ENCODE peak calls at places on chromosomes 16 and 17, in eight cellular contexts. B is GM12878, T is GM23248, E is neural progenitor cell, R is K562, S is GM23338, G is endothelial cell of umbilical vein, Z is keratinocyte. J is an unnamed sample.

GRCh38 chr16:81436381-81436780 is 8.2 kb upstream of the CMIP start:
- DNase-seq in B (no peak), T (peak), E (no peak), R (no peak), S (no peak), G (no peak), Z (no peak), J (no peak)

GRCh38 chr16:65278874-65279273 is 157.0 kb upstream of the CDH11 start:
- DNase-seq in B (no peak), T (no peak), E (no peak), R (no peak), S (no peak), G (no peak), Z (no peak), J (no peak)

GRCh38 chr17:80822021-80822699 is 169.5 kb upstream of the CHMP6 start:
- DNase-seq in B (no peak), T (no peak), E (no peak), R (no peak), S (no peak), G (no peak), Z (no peak), J (no peak)

GRCh38 chr17:7885357-7886226 is 3.0 kb upstream of the CHD3 start:
- DNase-seq in B (no peak), T (peak), E (peak), R (peak), S (peak), G (peak), Z (no peak), J (peak)

GRCh38 chr17:40980594-40980993 is 3.5 kb downstream of the KRT40 start:
- DNase-seq in B (no peak), T (no peak), E (no peak), R (no peak), S (no peak), G (no peak), Z (no peak), J (no peak)

GRCh38 chr17:78324391-78325075 is 35.3 kb downstream of the SOCS3 start:
- DNase-seq in B (no peak), T (peak), E (peak), R (no peak), S (peak), G (peak), Z (no peak), J (peak)

GRCh38 chr16:49484454-49484853 is 110.8 kb downstream of the C16orf78 start:
- DNase-seq in B (no peak), T (peak), E (peak), R (peak), S (peak), G (no peak), Z (no peak), J (peak)

GRCh38 chr17:4998027-4998665 is 396 bp downstream of the KIF1C start:
- DNase-seq in B (no peak), T (no peak), E (peak), R (no peak), S (peak), G (peak), Z (no peak), J (no peak)

GRCh38 chr17:57215317-57215716 is 41.0 kb upstream of the MSI2 start:
- DNase-seq in B (no peak), T (no peak), E (no peak), R (peak), S (no peak), G (peak), Z (no peak), J (no peak)

GRCh38 chr16:4593069-4593468 is 21.6 kb downstream of the UBALD1 start:
- DNase-seq in B (no peak), T (no peak), E (peak), R (no peak), S (peak), G (no peak), Z (no peak), J (no peak)

GRCh38 chr16:73433493-73434307 is 385.8 kb upstream of the ZFHX3 start:
- DNase-seq in B (no peak), T (no peak), E (peak), R (no peak), S (peak), G (no peak), Z (no peak), J (no peak)

GRCh38 chr17:42363767-42364585 is 24.3 kb downstream of the STAT3 start:
- DNase-seq in B (no peak), T (peak), E (no peak), R (no peak), S (no peak), G (peak), Z (no peak), J (no peak)

GRCh38 chr17:72403713-72404209 is 282.9 kb downstream of the SOX9 start:
- DNase-seq in B (no peak), T (no peak), E (no peak), R (no peak), S (no peak), G (no peak), Z (no peak), J (no peak)

GRCh38 chr17:31654936-31655335 is 204.1 kb downstream of the COPRS start:
- DNase-seq in B (no peak), T (no peak), E (no peak), R (no peak), S (no peak), G (no peak), Z (peak), J (no peak)

GRCh38 chr16:51150159-51150893 is 744 bp downstream of the SALL1 start:
- DNase-seq in B (no peak), T (peak), E (peak), R (no peak), S (peak), G (no peak), Z (no peak), J (no peak)

GRCh38 chr17:35900280-35900679 is 20.1 kb upstream of the CCL5 start:
- DNase-seq in B (no peak), T (no peak), E (no peak), R (no peak), S (no peak), G (no peak), Z (no peak), J (no peak)

GRCh38 chr16:87964049-87964448 is 12.8 kb downstream of the BANP start:
- DNase-seq in B (no peak), T (peak), E (no peak), R (no peak), S (no peak), G (no peak), Z (no peak), J (no peak)

GRCh38 chr16:85048921-85049562 is 21.4 kb downstream of the KIAA0513 start:
- DNase-seq in B (no peak), T (no peak), E (no peak), R (peak), S (no peak), G (no peak), Z (no peak), J (no peak)

GRCh38 chr17:79562117-79562805 is 48.6 kb downstream of the RBFOX3 start:
- DNase-seq in B (no peak), T (no peak), E (no peak), R (no peak), S (no peak), G (no peak), Z (no peak), J (no peak)

GRCh38 chr17:45411348-45412105 is 21.1 kb downstream of the ARHGAP27 start:
- DNase-seq in B (no peak), T (no peak), E (no peak), R (no peak), S (no peak), G (no peak), Z (no peak), J (no peak)

DNA sequence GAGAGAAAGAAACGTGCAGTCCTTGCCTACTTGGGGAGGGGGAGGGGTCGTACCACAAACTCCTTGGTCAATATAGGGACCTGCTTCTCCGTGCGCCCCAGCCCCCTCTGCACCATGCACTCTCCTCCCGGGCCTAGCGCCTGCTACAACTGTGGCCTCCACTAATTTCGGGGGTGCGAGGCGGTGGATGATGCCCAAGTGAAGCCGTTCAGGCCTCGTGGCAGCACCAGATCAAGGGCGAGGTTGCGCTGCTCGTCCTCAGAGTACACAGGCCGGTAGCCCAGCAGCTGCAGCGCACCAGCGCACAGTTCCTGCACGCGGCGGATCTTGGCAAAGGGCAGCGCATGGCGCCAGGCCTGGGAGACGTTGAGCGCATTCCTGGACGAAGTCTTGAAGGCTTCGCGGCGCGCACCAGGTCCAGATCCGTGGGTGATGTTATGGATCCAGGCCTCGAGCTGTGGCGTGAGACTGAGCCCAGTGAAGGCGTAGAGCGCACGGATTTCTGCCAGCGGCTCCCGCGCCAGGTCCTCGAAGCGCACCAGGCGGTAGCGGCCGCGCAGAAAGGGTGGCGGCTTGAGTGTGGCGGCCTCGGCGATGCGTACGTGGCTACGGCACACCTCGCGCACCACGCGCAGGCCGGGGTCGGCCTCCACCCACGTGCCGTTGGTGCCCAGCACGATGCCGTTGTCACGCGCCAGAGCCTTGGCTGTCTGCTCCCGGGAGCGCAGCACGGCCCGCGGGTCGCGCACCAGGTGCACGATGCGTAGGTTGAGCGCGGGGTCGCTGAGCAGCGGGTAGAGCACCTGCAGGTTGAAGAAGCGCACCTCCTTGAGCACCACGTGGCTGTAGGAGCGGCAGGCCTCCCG is 14.2 kb upstream of the TMEM170A start:
- DNase-seq in B (no peak), T (no peak), E (no peak), R (no peak), S (no peak), G (no peak), Z (no peak), J (no peak)
- TF ChIP-seq EZH2 in B (no peak), T (no peak), E (no peak), R (no peak), S (no peak), G (no peak), Z (no peak), J (no peak)

GRCh38 chr17:37746617-37747016 is 1.8 kb upstream of the HNF1B start:
- DNase-seq in B (no peak), T (no peak), E (no peak), R (no peak), S (no peak), G (no peak), Z (no peak), J (no peak)

GRCh38 chr17:37744961-37745800 is at the start of gene HNF1B:
- DNase-seq in B (no peak), T (no peak), E (peak), R (no peak), S (peak), G (no peak), Z (no peak), J (no peak)

GRCh38 chr17:37744633-37744927 is 279 bp downstream of the HNF1B start:
- DNase-seq in B (no peak), T (no peak), E (no peak), R (no peak), S (no peak), G (no peak), Z (no peak), J (no peak)

GRCh38 chr17:37747222-37747621 is 2.4 kb upstream of the HNF1B start:
- DNase-seq in B (no peak), T (no peak), E (no peak), R (no peak), S (no peak), G (no peak), Z (no peak), J (no peak)

DNA sequence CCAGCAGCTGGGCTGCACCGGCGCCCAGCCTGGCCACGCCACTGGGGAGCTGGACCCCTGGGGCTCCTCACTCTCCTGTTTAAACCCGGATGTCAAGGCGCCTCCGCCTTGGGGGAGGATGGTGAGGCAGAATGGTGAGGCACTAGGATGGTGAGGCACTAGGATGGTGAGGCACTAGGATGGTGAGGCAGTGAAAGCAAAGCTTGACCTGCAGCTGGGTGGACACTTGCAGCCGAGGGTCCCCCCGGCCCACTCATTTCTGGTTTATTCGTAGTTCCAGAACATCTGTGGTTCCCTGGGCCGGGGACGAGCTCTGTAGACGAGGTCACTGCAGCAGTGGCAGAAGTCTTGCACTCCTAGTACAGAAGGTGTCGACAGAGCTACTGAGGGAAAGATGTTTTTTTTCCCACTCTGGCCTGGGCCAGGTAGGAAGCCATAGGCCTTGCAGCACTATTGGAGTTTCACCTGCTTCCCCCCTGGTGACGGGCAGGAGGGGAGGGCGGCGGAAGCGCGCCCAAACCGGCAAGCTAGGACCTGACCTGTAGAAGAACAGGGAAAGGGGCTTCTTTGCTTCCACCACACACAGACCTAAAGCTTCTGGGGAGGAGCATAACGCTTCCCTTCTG is 1.1 kb upstream of the HNF1B start:
- DNase-seq in B (no peak), T (no peak), E (no peak), R (no peak), S (no peak), G (no peak), Z (no peak), J (no peak)
- TF ChIP-seq EZH2 in B (no peak), T (no peak), E (no peak), R (no peak), S (no peak), G (no peak), Z (no peak), J (no peak)

DNA sequence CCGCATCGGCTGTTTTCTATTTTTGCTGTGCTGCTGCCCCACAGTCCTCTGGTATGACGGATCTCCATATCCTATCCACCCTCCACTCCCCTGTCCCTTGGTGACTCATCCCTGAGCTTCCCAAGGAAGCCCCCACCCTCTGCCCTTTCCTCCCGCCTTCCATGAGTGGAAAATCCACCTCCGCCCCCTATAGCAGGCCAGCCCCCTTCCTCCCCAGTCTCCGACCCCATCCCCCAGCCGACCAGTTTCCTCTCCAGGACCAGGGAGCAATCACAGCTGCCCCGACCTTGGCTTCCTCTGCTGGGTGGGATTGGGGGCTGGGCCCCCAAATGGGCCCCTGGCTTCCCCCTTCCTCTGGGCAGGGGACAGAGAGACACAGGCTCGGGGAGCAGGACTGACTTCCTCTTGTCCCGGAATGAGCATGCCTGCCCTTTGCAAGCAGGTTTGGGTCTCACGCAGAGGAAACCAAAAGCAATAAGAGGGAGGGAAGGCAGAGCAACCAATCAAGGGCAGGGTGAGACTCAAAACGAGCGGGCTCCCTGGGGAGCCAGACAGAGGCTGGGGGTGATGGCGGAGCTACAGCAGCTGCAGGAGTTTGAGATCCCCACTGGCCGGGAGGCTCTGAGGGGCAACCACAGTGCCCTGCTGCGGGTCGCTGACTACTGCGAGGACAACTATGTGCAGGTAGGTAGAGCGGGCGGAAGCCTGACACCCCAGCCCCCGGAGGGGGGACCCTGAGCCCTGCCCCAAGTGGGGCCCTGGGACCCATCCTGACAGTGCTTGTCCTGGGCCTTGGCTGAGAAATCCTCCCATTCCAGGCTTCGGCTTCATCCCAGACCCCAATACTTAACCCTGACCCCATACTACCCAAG is at the start of the genes ABI3 and GNGT2:
- DNase-seq in B (peak), T (no peak), E (no peak), R (no peak), S (peak), G (peak), Z (no peak), J (peak)
- TF ChIP-seq EZH2 in B (no peak), T (no peak), E (no peak), R (no peak), S (no peak), G (no peak), Z (no peak), J (no peak)

GRCh38 chr16:12130691-12131302 is 154.3 kb downstream of the SNX29 start:
- DNase-seq in B (no peak), T (no peak), E (no peak), R (no peak), S (no peak), G (no peak), Z (no peak), J (no peak)
- TF ChIP-seq EZH2 in B (no peak), T (no peak), E (no peak), R (no peak), S (no peak), G (no peak), Z (no peak), J (no peak)